ENCODE peak calls at places on chromosomes 7 and 10, in four cellular contexts. N is neural crest cell, P is RCC 7860, L is fibroblast of mammary gland. C is an unnamed sample.

GRCh38 chr7:130463553-130464434 is 23.0 kb upstream of the CEP41 start:
- DNase-seq in N (no peak), P (no peak), L (no peak), C (no peak)

GRCh38 chr7:131543298-131543697 is 13.1 kb downstream of the PODXL start:
- DNase-seq in N (no peak), P (no peak), L (no peak), C (no peak)

GRCh38 chr7:1111156-1111555 is 23.2 kb downstream of the GPER1 start:
- DNase-seq in N (no peak), P (no peak), L (no peak), C (no peak)

GRCh38 chr7:954330-955238 is at the start of gene ADAP1:
- DNase-seq in N (peak; percentile 41), P (no peak), L (no peak), C (no peak)

GRCh38 chr7:101442426-101443070 is 79.9 kb downstream of the COL26A1 start:
- DNase-seq in N (no peak), P (peak; percentile 53), L (no peak), C (no peak)

GRCh38 chr7:132656846-132657776 is 80.8 kb upstream of the PLXNA4 start:
- DNase-seq in N (no peak), P (no peak), L (peak; percentile 31), C (no peak)

GRCh38 chr7:2405601-2406345 is 2.4 kb downstream of the CHST12 start:
- DNase-seq in N (no peak), P (no peak), L (no peak), C (no peak)

GRCh38 chr7:81175291-81175942 is 256.6 kb upstream of the SEMA3C start:
- DNase-seq in N (no peak), P (no peak), L (no peak), C (no peak)

GRCh38 chr7:118175751-118176150 is 8.2 kb upstream of the LSM8 start:
- DNase-seq in N (no peak), P (no peak), L (no peak), C (no peak)

GRCh38 chr7:107075863-107076574 is 31.5 kb downstream of the PRKAR2B start:
- DNase-seq in N (no peak), P (no peak), L (no peak), C (no peak)

GRCh38 chr10:70540089-70540788 is 61.7 kb downstream of the PALD1 start:
- DNase-seq in N (peak; percentile 29), P (no peak), L (no peak), C (no peak)

GRCh38 chr10:24433705-24434104 is 224.8 kb downstream of the KIAA1217 start:
- DNase-seq in N (no peak), P (no peak), L (no peak), C (no peak)

GRCh38 chr10:121694966-121695340 is 96.7 kb upstream of the FGFR2 start:
- DNase-seq in N (no peak), P (no peak), L (no peak), C (no peak)

GRCh38 chr7:1056006-1056784 is 11.8 kb downstream of the GPR146 start:
- DNase-seq in N (no peak), P (no peak), L (no peak), C (no peak)

GRCh38 chr7:28083159-28083997 is 97.2 kb downstream of the JAZF1 start:
- DNase-seq in N (no peak), P (no peak), L (peak; percentile 82), C (peak; percentile 42)

GRCh38 chr10:36086976-36087726 is 445.1 kb upstream of the FZD8 start:
- DNase-seq in N (no peak), P (no peak), L (no peak), C (no peak)

GRCh38 chr7:128938524-128939074 is 872 bp downstream of the IRF5 start:
- DNase-seq in N (no peak), P (no peak), L (no peak), C (no peak)

GRCh38 chr7:56062382-56062781 is 1.7 kb upstream of the SUMF2 start:
- DNase-seq in N (no peak), P (peak; percentile 65), L (peak; percentile 53), C (no peak)

GRCh38 chr7:157495177-157495553 is 158.4 kb downstream of the DNAJB6 start:
- DNase-seq in N (no peak), P (no peak), L (no peak), C (no peak)

GRCh38 chr10:84469470-84469869 is 141.1 kb downstream of the CCSER2 start:
- DNase-seq in N (no peak), P (no peak), L (no peak), C (no peak)

GRCh38 chr10:70494966-70495365 is 16.4 kb downstream of the PALD1 start:
- DNase-seq in N (no peak), P (no peak), L (no peak), C (no peak)

GRCh38 chr7:96497567-96497966 is 175.7 kb upstream of the SLC25A13 start:
- DNase-seq in N (no peak), P (no peak), L (no peak), C (no peak)

GRCh38 chr7:131957338-131958025 is 401.1 kb upstream of the PODXL start:
- DNase-seq in N (no peak), P (peak; percentile 20), L (no peak), C (no peak)

GRCh38 chr10:7318836-7319235 is 92.0 kb downstream of the SFMBT2 start:
- DNase-seq in N (no peak), P (no peak), L (no peak), C (no peak)

GRCh38 chr10:16436367-16436757 is 448 bp upstream of the PTER start:
- DNase-seq in N (peak; percentile 2), P (no peak), L (peak; percentile 2), C (no peak)

GRCh38 chr10:77093126-77093525 is 544.5 kb downstream of the KCNMA1 start:
- DNase-seq in N (no peak), P (no peak), L (no peak), C (no peak)

GRCh38 chr7:156124356-156124755 is 312.1 kb upstream of the SHH start:
- DNase-seq in N (no peak), P (no peak), L (no peak), C (no peak)

GRCh38 chr10:110530131-110530831 is 32.6 kb downstream of the DUSP5 start:
- DNase-seq in N (peak; percentile 37), P (no peak), L (peak; percentile 73), C (no peak)

GRCh38 chr10:25530306-25530705 is 355.5 kb downstream of the GPR158 start:
- DNase-seq in N (no peak), P (no peak), L (no peak), C (no peak)

GRCh38 chr7:117230276-117231046 is 92.4 kb downstream of the WNT2 start:
- DNase-seq in N (no peak), P (no peak), L (peak; percentile 52), C (no peak)

GRCh38 chr10:55495555-55495954 is 694.5 kb upstream of the PCDH15 start:
- DNase-seq in N (no peak), P (no peak), L (no peak), C (no peak)

GRCh38 chr10:128854965-128855364 is 612.1 kb upstream of the MGMT start:
- DNase-seq in N (no peak), P (no peak), L (peak; percentile 1), C (no peak)

GRCh38 chr10:70740441-70741288 is 44.5 kb downstream of the TBATA start:
- DNase-seq in N (no peak), P (no peak), L (no peak), C (no peak)

GRCh38 chr7:30353932-30354607 is 69.7 kb downstream of the ZNRF2 start:
- DNase-seq in N (no peak), P (no peak), L (no peak), C (no peak)

GRCh38 chr7:151056286-151057037 is 1.2 kb downstream of the CDK5 start:
- DNase-seq in N (no peak), P (no peak), L (no peak), C (no peak)

GRCh38 chr7:113636727-113637421 is 281.9 kb downstream of the PPP1R3A start:
- DNase-seq in N (no peak), P (no peak), L (peak; percentile 58), C (no peak)

GRCh38 chr10:104099941-104100340 is 14.3 kb upstream of the COL17A1 start:
- DNase-seq in N (no peak), P (no peak), L (no peak), C (no peak)

C was measured in SIG-M5.